ENCODE peak calls at places on chromosomes 3 and 15, in four cellular contexts. M is GM12891, A is K562, S is GM12878. Z is an unnamed sample.

GRCh38 chr3:194296832-194297666 is 54.1 kb downstream of the CPN2 start:
- DNase-seq in S (no peak), A (no peak), M (no peak), Z (no peak)

GRCh38 chr3:131630812-131631211 is 128.0 kb upstream of the MRPL3 start:
- DNase-seq in S (no peak), M (no peak), A (no peak), Z (no peak)

GRCh38 chr3:106566277-106566676 is 697.5 kb upstream of the CBLB start:
- DNase-seq in S (peak; percentile 20), A (no peak), M (peak; percentile 2), Z (no peak)

GRCh38 chr3:186646841-186647240 is 6.6 kb downstream of the FETUB start:
- DNase-seq in S (no peak), M (no peak), A (no peak), Z (no peak)

GRCh38 chr3:197117107-197117506 is 87.5 kb upstream of the MELTF start:
- DNase-seq in S (peak; percentile 5), M (no peak), A (no peak), Z (no peak)

GRCh38 chr15:73681856-73682596 is 2.2 kb upstream of the CD276 start:
- DNase-seq in A (no peak), S (no peak), M (no peak), Z (no peak)

GRCh38 chr3:170259853-170260386 is 37.7 kb downstream of the PRKCI start:
- DNase-seq in A (no peak), M (no peak), S (no peak), Z (no peak)

GRCh38 chr15:98796685-98797084 is 148.3 kb downstream of the IGF1R start:
- DNase-seq in S (no peak), A (no peak), M (no peak), Z (no peak)

GRCh38 chr15:100250166-100250800 is 91.5 kb downstream of the ADAMTS17 start:
- DNase-seq in A (no peak), S (no peak), M (no peak), Z (no peak)

GRCh38 chr15:48617619-48618018 is 27.9 kb downstream of the FBN1 start:
- DNase-seq in M (no peak), A (no peak), S (no peak), Z (peak; percentile 27)

GRCh38 chr15:35168464-35168863 is 83.4 kb upstream of the NANOGP8 start:
- DNase-seq in S (no peak), A (no peak), M (no peak), Z (no peak)

GRCh38 chr3:112390783-112391641 is 58.1 kb downstream of the CD200 start:
- DNase-seq in M (no peak), A (no peak), S (no peak), Z (no peak)

GRCh38 chr3:55458398-55458797 is 28.7 kb downstream of the WNT5A start:
- DNase-seq in S (no peak), A (no peak), M (no peak), Z (no peak)

GRCh38 chr15:80059786-80060489 is 462 bp downstream of the ZFAND6 start:
- DNase-seq in A (peak; percentile 89), S (no peak), M (peak; percentile 59), Z (no peak)

GRCh38 chr15:80562033-80562432 is 133.1 kb upstream of the ABHD17C start:
- DNase-seq in M (no peak), A (no peak), S (no peak), Z (no peak)

GRCh38 chr3:61358364-61358763 is 107.1 kb upstream of the FHIT start:
- DNase-seq in A (no peak), M (peak; percentile 17), S (peak; percentile 76), Z (peak; percentile 3)

GRCh38 chr3:87957575-87957974 is 101.2 kb downstream of the CGGBP1 start:
- DNase-seq in S (no peak), A (no peak), M (no peak), Z (no peak)

GRCh38 chr3:87958289-87958688 is 100.5 kb downstream of the CGGBP1 start:
- DNase-seq in A (no peak), S (no peak), M (no peak), Z (no peak)
- TF ChIP-seq SPI1 in A (no peak), S (no peak), M (no peak), Z (no peak)

GRCh38 chr3:114510201-114510600 is 216.4 kb downstream of the TIGIT start:
- DNase-seq in S (no peak), A (no peak), M (no peak), Z (no peak)

GRCh38 chr3:114508208-114508607 is 214.4 kb downstream of the TIGIT start:
- DNase-seq in M (no peak), A (no peak), S (no peak), Z (no peak)

GRCh38 chr3:114509756-114510155 is 215.9 kb downstream of the TIGIT start:
- DNase-seq in A (no peak), S (no peak), M (no peak), Z (no peak)

GRCh38 chr3:114506622-114507300 is 212.9 kb downstream of the TIGIT start:
- DNase-seq in S (no peak), A (no peak), M (no peak), Z (no peak)

GRCh38 chr3:114508976-114509375 is 215.1 kb downstream of the TIGIT start:
- DNase-seq in A (no peak), M (no peak), S (no peak), Z (no peak)
- TF ChIP-seq SPI1 in A (no peak), M (no peak), S (no peak), Z (no peak)

GRCh38 chr3:176867681-176868663 is 329.3 kb downstream of the TBL1XR1 start:
- DNase-seq in A (no peak), S (no peak), M (no peak), Z (no peak)
- TF ChIP-seq SPI1 in A (no peak), S (no peak), M (no peak), Z (no peak)

DNA sequence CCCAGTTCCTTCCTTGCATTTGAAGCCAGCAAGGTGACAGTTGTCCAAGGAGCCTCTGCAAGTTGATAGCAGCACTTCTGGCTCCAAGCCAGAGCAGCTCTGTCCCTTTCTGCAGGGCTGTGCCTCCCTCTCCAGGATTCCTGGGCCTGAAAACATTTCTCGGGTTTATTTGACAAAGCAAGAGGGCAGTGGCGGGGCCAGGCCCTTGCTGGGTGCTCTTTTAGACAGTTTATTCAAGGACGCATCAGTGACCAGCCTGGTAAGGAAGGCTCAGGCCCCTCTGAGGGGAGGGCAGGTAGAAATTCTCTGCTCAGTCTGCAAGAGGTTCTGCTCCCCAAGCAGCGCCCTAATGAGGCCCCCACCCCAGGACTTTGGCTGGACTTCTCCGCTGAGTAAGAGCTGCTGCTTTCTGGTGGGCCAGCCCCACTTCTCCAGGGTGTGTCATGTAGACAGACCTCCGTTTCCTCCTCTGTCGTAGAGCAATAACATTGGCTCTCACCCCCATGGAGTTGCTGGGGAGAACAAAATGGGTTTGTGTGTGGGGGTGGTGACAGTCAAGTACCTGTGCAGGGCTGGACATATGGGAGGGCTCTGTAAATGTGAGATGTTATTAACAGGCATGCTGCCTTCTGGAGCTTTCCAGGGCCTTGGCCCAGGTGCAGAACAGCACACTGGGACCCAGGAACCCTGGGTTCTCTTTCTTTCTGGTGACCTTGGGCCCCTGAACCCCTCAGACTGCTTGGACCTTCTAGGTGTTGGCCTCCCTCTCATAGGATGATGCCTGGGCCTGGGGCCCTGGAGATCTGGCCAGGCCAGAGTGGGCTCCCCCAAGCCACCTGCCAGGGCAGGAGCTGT is 146.2 kb upstream of the TLE3 start:
- DNase-seq in M (no peak), S (no peak), A (no peak), Z (no peak)
- TF ChIP-seq SPI1 in M (no peak), S (no peak), A (no peak), Z (no peak)

GRCh38 chr3:141377377-141377776 is 9.1 kb downstream of the ZBTB38 start:
- DNase-seq in M (no peak), A (no peak), S (no peak), Z (no peak)
- TF ChIP-seq SPI1 in M (no peak), A (no peak), S (no peak), Z (no peak)

DNA sequence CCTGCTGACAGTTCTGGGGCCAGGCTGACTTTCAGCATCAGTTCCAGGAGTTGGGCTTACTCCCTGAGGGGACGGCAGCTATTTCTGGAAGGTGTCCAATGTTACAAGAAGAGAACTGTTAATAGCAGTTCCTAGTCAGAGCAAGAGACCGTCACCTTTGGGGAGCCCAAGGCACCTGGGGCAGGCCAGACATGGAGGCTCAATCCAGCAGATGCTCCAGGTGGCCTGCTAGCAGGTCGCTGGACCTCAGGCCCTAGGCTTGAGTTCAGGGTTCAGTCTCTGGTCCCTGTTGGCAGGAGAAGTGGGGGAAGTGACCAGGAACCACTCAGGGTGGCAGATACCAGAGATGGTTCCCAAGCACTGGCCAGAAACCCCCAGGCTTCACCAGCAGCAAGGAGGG is 25.9 kb downstream of the C3orf20 start:
- DNase-seq in A (no peak), M (no peak), S (no peak), Z (no peak)
- TF ChIP-seq SPI1 in A (no peak), M (no peak), S (no peak), Z (no peak)

GRCh38 chr15:26561994-26562730 is 210.7 kb downstream of the GABRB3 start:
- DNase-seq in M (no peak), A (no peak), S (no peak), Z (no peak)

GRCh38 chr15:26564354-26564753 is 208.5 kb downstream of the GABRB3 start:
- DNase-seq in M (no peak), S (no peak), A (no peak), Z (no peak)

GRCh38 chr15:26555898-26556297 is 217.0 kb downstream of the GABRB3 start:
- DNase-seq in A (no peak), M (no peak), S (no peak), Z (no peak)

GRCh38 chr15:26561130-26561529 is 211.7 kb downstream of the GABRB3 start:
- DNase-seq in A (no peak), S (no peak), M (no peak), Z (no peak)
- TF ChIP-seq SPI1 in A (no peak), S (no peak), M (no peak), Z (no peak)

DNA sequence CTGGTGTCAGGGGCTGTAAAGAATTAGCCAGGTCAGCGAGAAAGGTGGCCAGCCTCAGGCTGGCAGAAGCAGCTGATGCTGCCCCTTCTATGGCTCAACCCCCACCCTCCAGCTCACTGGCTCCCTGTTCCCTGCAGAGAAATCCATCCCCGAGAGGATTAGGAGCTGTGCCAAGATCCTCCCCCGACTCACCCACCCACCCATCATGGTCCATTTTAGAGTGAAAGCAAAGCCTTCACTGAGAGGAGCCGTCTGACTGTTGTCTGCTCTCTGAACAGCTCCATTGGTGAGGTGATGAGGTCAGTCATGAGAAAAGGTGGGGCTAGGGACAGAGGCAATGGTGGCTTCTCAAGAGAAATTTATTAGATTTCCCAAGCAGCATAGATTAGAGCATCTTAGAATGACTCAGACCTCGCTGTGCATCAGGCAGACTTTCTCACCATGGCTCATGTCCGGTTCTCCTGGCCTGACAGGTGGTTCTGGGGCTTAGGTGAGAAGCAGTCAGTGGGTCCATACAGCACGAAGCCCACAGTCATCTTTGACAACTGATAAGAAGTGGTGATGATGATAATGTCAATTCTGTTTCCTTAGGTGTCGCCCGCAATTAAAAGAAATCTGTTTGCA is 24.9 kb upstream of the RHO start:
- DNase-seq in M (no peak), A (no peak), S (no peak), Z (no peak)
- TF ChIP-seq SPI1 in M (no peak), A (no peak), S (no peak), Z (no peak)

Z was measured in HL-60.